ENCODE peak calls at places on chromosome 11, in seven cellular contexts. V is caudate nucleus, D is GM12891, O is LoVo, Y is endodermal cell, B is NCI-H1930, M is tibial artery. Q is an unnamed sample.

GRCh38 chr11:12989428-12990242 is 19.5 kb upstream of the RASSF10 start:
- DNase-seq in O (no peak), B (no peak), V (no peak), M (no peak), Y (peak), D (no peak), Q (no peak)

GRCh38 chr11:122706261-122706660 is 50.7 kb downstream of the UBASH3B start:
- DNase-seq in V (no peak), O (no peak), B (no peak), D (no peak), M (no peak), Y (no peak), Q (no peak)

GRCh38 chr11:79466411-79466810 is 25.6 kb upstream of the TENM4 start:
- DNase-seq in Y (no peak), M (no peak), D (no peak), V (no peak), B (no peak), O (no peak), Q (no peak)

GRCh38 chr11:42841563-42841962 is 470.2 kb upstream of the API5 start:
- DNase-seq in D (no peak), V (no peak), B (no peak), M (no peak), Y (no peak), O (no peak), Q (no peak)

GRCh38 chr11:130583866-130584265 is 135.4 kb downstream of the ADAMTS15 start:
- DNase-seq in O (no peak), B (no peak), M (no peak), V (peak), D (no peak), Y (no peak), Q (no peak)

GRCh38 chr11:75823415-75823814 is 8.4 kb downstream of the UVRAG start:
- DNase-seq in V (no peak), Y (no peak), O (no peak), B (no peak), D (no peak), M (no peak), Q (no peak)

GRCh38 chr11:60818057-60818456 is 23.9 kb upstream of the CCDC86 start:
- DNase-seq in O (no peak), B (no peak), Y (no peak), V (no peak), M (no peak), D (no peak), Q (no peak)

GRCh38 chr11:57638005-57638760 is 11.5 kb downstream of the YPEL4 start:
- DNase-seq in O (no peak), B (peak), Y (peak), V (peak), D (no peak), M (peak), Q (no peak)

GRCh38 chr11:26011474-26011873 is 320.5 kb upstream of the ANO3 start:
- DNase-seq in O (no peak), Y (no peak), B (no peak), D (no peak), V (no peak), M (no peak), Q (no peak)

GRCh38 chr11:117520966-117521365 is 193.3 kb downstream of the CEP164 start:
- DNase-seq in B (no peak), V (no peak), D (no peak), Y (no peak), O (no peak), M (no peak), Q (no peak)

GRCh38 chr11:6476571-6476970 is 2.8 kb upstream of the TRIM3 start:
- DNase-seq in Y (peak), V (no peak), B (no peak), M (no peak), O (no peak), D (no peak), Q (no peak)

GRCh38 chr11:22390283-22390655 is 52.1 kb downstream of the SLC17A6 start:
- DNase-seq in B (no peak), O (no peak), M (no peak), D (no peak), Y (no peak), V (no peak), Q (no peak)

GRCh38 chr11:61102667-61103491 is 590 bp downstream of the CD5 start:
- DNase-seq in M (no peak), B (no peak), D (no peak), V (no peak), O (no peak), Y (no peak), Q (no peak)

GRCh38 chr11:61752925-61753551 is 602 bp downstream of the MYRF start:
- DNase-seq in Y (no peak), O (no peak), M (no peak), D (no peak), B (no peak), V (no peak), Q (no peak)

GRCh38 chr11:35529971-35530495 is 4.6 kb upstream of the PAMR1 start:
- DNase-seq in M (no peak), V (no peak), B (no peak), O (peak), Y (no peak), D (no peak), Q (no peak)

GRCh38 chr11:68938088-68938487 is 34.4 kb downstream of the IGHMBP2 start:
- DNase-seq in B (no peak), O (no peak), D (no peak), Y (no peak), V (no peak), M (no peak), Q (no peak)

GRCh38 chr11:7115775-7116174 is 27.0 kb downstream of the RBMXL2 start:
- DNase-seq in B (no peak), O (no peak), Y (no peak), D (no peak), V (no peak), M (no peak), Q (no peak)

GRCh38 chr11:122755409-122755808 is 82.9 kb upstream of the CRTAM start:
- DNase-seq in B (no peak), D (no peak), V (no peak), Y (peak), M (no peak), O (no peak), Q (no peak)

GRCh38 chr11:102457865-102458264 is 5.3 kb upstream of the TMEM123 start:
- DNase-seq in O (no peak), D (no peak), M (no peak), Y (no peak), B (peak), V (no peak), Q (no peak)

GRCh38 chr11:115787302-115787701 is 283.1 kb upstream of the CADM1 start:
- DNase-seq in V (no peak), Y (no peak), B (no peak), O (no peak), M (no peak), D (no peak), Q (no peak)

GRCh38 chr11:70352601-70353000 is 45.7 kb upstream of the CTTN start:
- DNase-seq in M (no peak), Y (no peak), D (no peak), O (no peak), B (no peak), V (no peak), Q (no peak)

Q was measured in gastrocnemius medialis.